ENCODE peak calls at places on chromosomes 7 and 10, in seven cellular contexts. M, Z, R, F, C, E and B are unnamed samples.

GRCh38 chr10:89869757-89870156 is 168.4 kb downstream of the KIF20B start:
- DNase-seq in C (no peak), M (no peak), F (no peak), R (no peak), Z (no peak), E (no peak), B (no peak)

GRCh38 chr10:65294329-65294728 is 1631.5 kb upstream of the LRRTM3 start:
- DNase-seq in E (no peak), F (no peak), Z (no peak), M (no peak), C (no peak), R (no peak), B (no peak)

GRCh38 chr10:21715531-21716195 is 181.6 kb downstream of the MLLT10 start:
- DNase-seq in E (no peak), F (peak), Z (no peak), C (no peak), M (no peak), R (no peak), B (no peak)

GRCh38 chr7:108395442-108395841 is 60.8 kb downstream of the NRCAM start:
- DNase-seq in F (no peak), C (no peak), R (no peak), E (no peak), Z (no peak), M (no peak), B (no peak)

GRCh38 chr7:84137812-84138211 is 56.8 kb downstream of the SEMA3A start:
- DNase-seq in M (no peak), R (no peak), E (no peak), Z (no peak), C (no peak), F (no peak), B (no peak)

GRCh38 chr7:27808626-27809025 is 68.7 kb downstream of the TAX1BP1 start:
- DNase-seq in C (no peak), R (no peak), E (no peak), M (no peak), F (no peak), Z (no peak), B (peak)

GRCh38 chr10:27192284-27192683 is 37.1 kb downstream of the MASTL start:
- DNase-seq in E (no peak), R (no peak), C (no peak), Z (no peak), M (no peak), F (peak), B (no peak)

GRCh38 chr7:157757776-157758467 is 421.1 kb downstream of the DNAJB6 start:
- DNase-seq in E (no peak), M (no peak), Z (no peak), C (no peak), F (no peak), R (no peak), B (no peak)

GRCh38 chr10:123390874-123391273 is 236.7 kb downstream of the BUB3 start:
- DNase-seq in F (no peak), M (no peak), Z (no peak), C (no peak), E (no peak), R (no peak), B (no peak)

GRCh38 chr7:141842904-141843303 is 1.6 kb upstream of the PRSS37 start:
- DNase-seq in C (no peak), Z (no peak), R (no peak), F (no peak), E (no peak), M (no peak), B (no peak)

GRCh38 chr7:139753079-139753692 is 24.6 kb downstream of the HIPK2 start:
- DNase-seq in Z (no peak), C (no peak), E (no peak), F (no peak), M (no peak), R (no peak), B (no peak)

GRCh38 chr10:44934416-44935200 is 23.5 kb downstream of the TMEM72 start:
- DNase-seq in C (no peak), E (no peak), Z (no peak), F (no peak), R (no peak), M (no peak), B (no peak)

GRCh38 chr10:44857363-44858016 is 53.6 kb upstream of the TMEM72 start:
- DNase-seq in M (peak), R (no peak), Z (no peak), C (peak), F (no peak), E (peak), B (peak)

DNA sequence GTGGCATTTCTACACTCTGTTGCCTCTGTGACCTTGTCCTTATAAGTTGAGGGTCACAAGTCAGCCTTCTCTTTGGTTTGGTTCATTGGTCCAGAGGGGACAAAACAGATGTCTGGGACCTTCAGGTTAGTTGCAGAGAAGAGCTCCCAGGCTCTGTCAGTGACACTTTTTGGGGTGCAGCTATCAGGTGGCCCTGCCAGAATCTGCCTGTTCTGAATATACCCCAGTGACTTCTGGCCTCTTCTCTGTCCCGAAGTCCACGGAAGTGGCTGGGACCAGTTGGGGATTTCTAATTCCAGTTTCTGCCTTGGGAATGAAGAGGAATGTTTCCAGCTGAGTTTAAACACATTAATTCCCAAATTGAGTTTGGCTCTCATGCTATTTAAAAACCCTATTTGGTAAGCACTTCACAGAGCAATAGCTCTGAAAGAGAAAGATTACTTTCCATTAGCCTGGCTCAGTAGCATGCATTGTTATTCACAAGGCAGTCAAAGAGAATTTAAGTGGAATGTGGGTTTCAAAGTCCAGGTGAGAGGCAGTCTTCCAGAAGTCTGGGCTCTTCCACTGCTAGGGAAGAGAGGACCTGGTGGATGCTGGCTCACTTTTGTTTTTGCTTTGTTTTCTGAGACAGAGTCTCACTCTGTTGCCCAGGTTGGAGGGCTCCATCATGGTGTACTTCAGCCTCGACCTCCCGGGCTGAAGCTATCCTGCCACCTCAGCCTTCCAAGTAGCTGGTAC is 237.8 kb upstream of the GALNT17 start:
- DNase-seq in F (no peak), M (no peak), Z (no peak), C (no peak), E (no peak), R (no peak), B (no peak)
- TF ChIP-seq POLR2A in F (no peak), M (no peak), Z (no peak), C (no peak), E (no peak), R (no peak), B (no peak)

DNA sequence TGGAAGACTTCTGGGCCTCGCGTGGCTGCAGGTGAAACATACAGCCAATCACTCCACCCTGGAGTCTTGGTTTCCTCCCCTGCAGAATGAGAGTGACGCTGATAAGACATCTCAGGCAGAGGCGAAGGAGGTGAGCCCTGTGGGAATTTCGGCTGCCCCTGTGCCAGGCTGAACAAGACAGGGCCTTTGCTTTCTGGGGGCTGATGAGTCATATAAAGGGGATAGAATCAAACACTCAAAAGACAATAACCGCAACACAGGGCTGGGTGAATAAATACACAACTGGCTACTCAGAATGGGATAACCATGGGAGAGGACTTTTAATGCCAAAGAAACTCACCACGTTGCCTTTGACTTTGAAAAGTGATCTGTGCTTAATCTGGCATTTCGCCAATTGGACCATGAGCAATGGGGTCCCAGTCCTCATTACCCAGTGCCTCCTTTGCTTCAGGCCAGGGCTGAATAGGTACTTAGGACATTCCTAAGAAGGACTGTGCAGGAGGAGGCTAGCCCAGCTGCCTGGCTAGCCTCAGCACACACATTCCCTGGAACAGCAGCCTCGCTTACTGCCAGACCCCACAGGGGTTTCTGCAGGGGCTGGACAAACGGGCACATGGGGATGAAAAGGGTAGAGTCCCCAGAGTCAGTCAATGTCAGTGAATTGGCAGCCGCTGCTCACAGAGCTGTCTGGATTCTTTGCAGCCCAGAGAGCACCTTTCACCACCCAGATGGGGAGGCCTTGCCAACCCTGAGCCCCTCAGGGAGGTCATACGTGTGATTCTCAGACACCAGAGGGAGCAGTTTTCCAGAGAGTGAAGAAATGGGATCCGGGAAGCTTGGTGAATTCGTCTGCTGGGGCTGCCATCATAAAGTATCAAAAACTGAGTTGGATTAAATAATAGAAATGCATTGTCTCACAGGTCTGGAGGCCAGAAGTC is 143.5 kb downstream of the KCNMA1 start:
- DNase-seq in M (peak), R (no peak), F (peak), E (no peak), Z (no peak), C (no peak), B (no peak)
- TF ChIP-seq POLR2A in M (no peak), R (no peak), F (no peak), E (no peak), Z (no peak), C (no peak), B (no peak)

DNA sequence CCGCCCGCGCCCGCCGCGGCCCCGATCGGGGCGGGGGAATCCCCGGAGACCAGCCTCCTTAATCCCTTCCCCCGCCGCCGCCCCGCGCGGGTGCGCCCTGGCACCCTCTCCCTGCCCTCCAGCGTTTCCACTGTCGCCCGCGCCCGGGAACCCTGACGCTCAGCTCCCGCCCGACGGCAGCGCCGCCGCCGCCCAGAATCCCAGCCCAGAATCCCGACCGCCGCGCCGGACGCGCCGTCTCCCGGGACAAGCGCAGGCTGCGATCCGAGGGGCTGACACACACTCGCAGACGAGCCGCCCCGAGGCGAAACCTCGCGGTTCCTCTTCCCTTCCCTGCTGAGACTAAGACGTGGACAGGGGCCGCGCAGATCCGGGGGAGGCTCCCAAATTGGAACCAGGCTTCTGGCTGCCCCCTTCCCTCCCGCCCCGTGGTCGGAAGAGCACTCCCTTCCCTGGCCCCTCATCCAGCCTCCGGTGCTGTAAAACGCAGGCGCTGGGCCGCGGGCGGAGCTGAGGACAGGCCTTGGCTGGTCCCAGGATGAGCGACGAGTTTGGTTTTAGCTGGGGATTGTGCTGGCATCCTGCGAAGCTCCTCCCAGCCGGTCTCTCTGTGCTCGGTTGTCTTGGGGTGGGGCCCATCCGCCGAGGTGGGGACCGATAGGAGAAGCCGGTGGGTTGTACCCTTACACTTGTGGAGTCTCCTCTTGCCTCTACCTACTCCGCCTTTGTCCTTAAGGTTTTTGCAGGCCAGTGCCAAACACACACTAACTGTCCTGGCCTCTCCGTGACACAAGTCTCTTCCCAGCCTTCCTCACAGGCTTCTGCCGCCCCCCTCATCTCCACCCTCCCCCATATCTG is 1.1 kb downstream of the MARVELD1 start:
- DNase-seq in R (peak), C (peak), F (no peak), E (peak), M (peak), Z (no peak), B (peak)
- TF ChIP-seq POLR2A in R (peak), C (no peak), F (no peak), E (no peak), M (no peak), Z (peak), B (no peak)

GRCh38 chr10:102643346-102644065 is 773 bp upstream of the TRIM8 start:
- DNase-seq in E (peak), C (peak), M (peak), Z (no peak), R (peak), F (peak), B (peak)

GRCh38 chr10:102641398-102641797 is 2.9 kb upstream of the TRIM8 start:
- DNase-seq in E (no peak), Z (no peak), M (peak), C (no peak), F (no peak), R (no peak), B (peak)

GRCh38 chr10:102641880-102642552 is 2.3 kb upstream of the TRIM8 start:
- DNase-seq in Z (peak), R (peak), F (peak), M (peak), C (peak), E (peak), B (peak)

GRCh38 chr10:102644066-102644645 is at the start of gene TRIM8:
- DNase-seq in R (no peak), C (no peak), M (peak), E (peak), F (no peak), Z (no peak), B (peak)

GRCh38 chr10:102642553-102643345 is 1.5 kb upstream of the TRIM8 start:
- DNase-seq in F (peak), M (peak), R (peak), Z (no peak), C (peak), E (peak), B (peak)
- TF ChIP-seq POLR2A in F (peak), M (no peak), R (peak), Z (peak), C (no peak), E (no peak), B (peak)

DNA sequence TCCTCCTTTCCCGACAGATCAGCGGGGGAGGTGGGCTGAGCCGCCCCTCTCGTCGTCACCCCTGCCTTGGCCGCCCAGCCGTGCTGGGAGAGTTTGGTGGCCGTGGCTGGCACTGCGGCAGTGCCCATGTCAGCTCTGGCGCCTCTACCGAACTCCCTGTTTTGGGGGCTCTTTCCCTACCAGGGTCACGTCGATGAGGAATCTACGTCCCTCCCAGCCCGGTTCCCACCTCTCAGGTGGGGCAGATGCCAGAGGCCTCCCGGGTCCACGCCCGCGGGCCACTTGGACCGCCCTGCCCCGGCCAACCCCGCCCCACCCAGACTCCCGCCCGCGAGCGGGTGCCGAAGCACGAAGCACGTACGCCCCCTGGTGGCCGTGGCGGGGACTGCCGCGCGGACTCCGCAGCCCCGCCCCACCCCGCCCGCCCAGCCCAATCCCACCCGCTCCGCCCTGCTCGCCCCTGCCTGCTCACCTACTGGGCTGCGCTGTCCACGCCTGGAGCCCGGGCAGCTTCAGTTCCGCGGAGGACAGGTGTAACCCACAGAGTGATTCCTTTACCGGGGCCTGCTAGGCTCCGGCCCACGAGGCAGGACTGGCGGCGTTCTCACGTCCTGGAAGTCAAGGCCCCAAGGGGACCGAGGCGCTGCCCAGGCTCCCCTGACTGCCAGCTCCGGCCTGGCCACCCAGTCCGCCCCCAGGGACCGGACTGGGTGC is 127.0 kb downstream of the UBE2H start:
- DNase-seq in Z (peak), C (peak), F (peak), M (peak), R (peak), E (peak), B (peak)
- TF ChIP-seq POLR2A in Z (no peak), C (no peak), F (peak), M (no peak), R (no peak), E (no peak), B (no peak)